ENCODE peak calls at places on chromosome 19, in four cellular contexts. Z, R, O and H are unnamed samples.

GRCh38 chr19:21593934-21594844 is 88.8 kb downstream of the ZNF429 start:
- DNase-seq in R (no peak), O (no peak), Z (no peak), H (no peak)

GRCh38 chr19:51796195-51796679 is 1.3 kb downstream of the FPR3 start:
- DNase-seq in O (no peak), R (no peak), Z (no peak), H (no peak)

GRCh38 chr19:48203227-48203793 is 32.8 kb downstream of the ZSWIM9 start:
- DNase-seq in R (no peak), Z (no peak), O (no peak), H (no peak)

GRCh38 chr19:35755550-35756371 is 1.1 kb downstream of the HSPB6 start:
- DNase-seq in Z (no peak), O (no peak), R (peak; percentile 80), H (peak; percentile 95)

GRCh38 chr19:45591004-45591637 is 6.5 kb upstream of the OPA3 start:
- DNase-seq in Z (peak; percentile 81), O (no peak), R (peak; percentile 59), H (no peak)

GRCh38 chr19:22327321-22327720 is 41.1 kb downstream of the ZNF729 start:
- DNase-seq in R (no peak), Z (no peak), O (no peak), H (peak; percentile 90)

GRCh38 chr19:39347332-39348227 is 5.4 kb downstream of the SAMD4B start:
- DNase-seq in O (no peak), Z (no peak), R (no peak), H (no peak)

GRCh38 chr19:56393119-56394012 is at the start of gene ZNF582:
- DNase-seq in O (peak; percentile 65), R (peak; percentile 91), Z (peak; percentile 90), H (peak; percentile 97)

GRCh38 chr19:58548859-58549663 is 5.2 kb downstream of the TRIM28 start:
- DNase-seq in O (no peak), R (no peak), Z (no peak), H (no peak)

GRCh38 chr19:51794865-51795490 is at the start of gene FPR3:
- DNase-seq in O (no peak), R (no peak), Z (no peak), H (no peak)

GRCh38 chr19:50835103-50835784 is 1.9 kb upstream of the KLK15 start:
- DNase-seq in Z (no peak), O (no peak), R (no peak), H (no peak)

GRCh38 chr19:5536337-5536894 is 31.3 kb downstream of the TINCR start:
- DNase-seq in O (no peak), R (no peak), Z (peak; percentile 91), H (no peak)

GRCh38 chr19:33564836-33565338 is 43.3 kb upstream of the PEPD start:
- DNase-seq in O (no peak), R (no peak), Z (no peak), H (no peak)

GRCh38 chr19:4675346-4675745 is 5.2 kb upstream of the MYDGF start:
- DNase-seq in O (no peak), Z (no peak), R (no peak), H (no peak)

GRCh38 chr19:52992109-52993004 is 21.4 kb upstream of the ERVV-1 start:
- DNase-seq in Z (peak; percentile 57), O (no peak), R (no peak), H (no peak)

GRCh38 chr19:13505164-13505695 is 1.0 kb downstream of the CACNA1A start:
- DNase-seq in R (no peak), O (no peak), Z (peak; percentile 60), H (no peak)

GRCh38 chr19:13507053-13507611 is 853 bp upstream of the CACNA1A start:
- DNase-seq in O (no peak), Z (peak; percentile 59), R (no peak), H (no peak)

GRCh38 chr19:13506550-13506878 is 235 bp upstream of the CACNA1A start:
- DNase-seq in R (no peak), Z (peak; percentile 54), O (no peak), H (no peak)

GRCh38 chr19:13503570-13504235 is 2.6 kb downstream of the CACNA1A start:
- DNase-seq in Z (no peak), R (no peak), O (no peak), H (no peak)

GRCh38 chr19:13505761-13506549 is at the start of gene CACNA1A:
- DNase-seq in Z (peak; percentile 80), O (no peak), R (no peak), H (no peak)
- TF ChIP-seq POLR2AphosphoS5 in Z (no peak), O (no peak), R (no peak), H (no peak)

GRCh38 chr19:8899356-8899755 is 67.2 kb downstream of the MBD3L1 start:
- DNase-seq in Z (no peak), O (no peak), R (no peak), H (no peak)
- H3K9me3 ChIP-seq in Z (peaks cover 93% of the 10 kb centered on the region), O (no peaks in the 10 kb centered on the region), R (no peaks in the 10 kb centered on the region), H (no peaks in the 10 kb centered on the region)

GRCh38 chr19:7200739-7201138 is 93.5 kb downstream of the INSR start:
- DNase-seq in O (no peak), Z (no peak), R (no peak), H (no peak)

GRCh38 chr19:7197760-7198696 is 96.2 kb downstream of the INSR start:
- DNase-seq in Z (peak; percentile 89), R (peak; percentile 86), O (peak; percentile 81), H (peak; percentile 97)

GRCh38 chr19:7197169-7197759 is 97.0 kb downstream of the INSR start:
- DNase-seq in O (peak; percentile 68), Z (peak; percentile 80), R (peak; percentile 89), H (peak; percentile 98)

GRCh38 chr19:7202888-7203287 is 91.3 kb downstream of the INSR start:
- DNase-seq in O (no peak), Z (no peak), R (no peak), H (no peak)

GRCh38 chr19:7199613-7200533 is 94.3 kb downstream of the INSR start:
- DNase-seq in R (no peak), O (no peak), Z (no peak), H (no peak)
- TF ChIP-seq POLR2AphosphoS5 in R (no peak), O (no peak), Z (no peak), H (no peak)

GRCh38 chr19:9671654-9672053 is 3.2 kb downstream of the ZNF562 start:
- DNase-seq in Z (no peak), O (peak; percentile 3), R (no peak), H (no peak)

GRCh38 chr19:9668544-9668943 is 6.4 kb downstream of the ZNF562 start:
- DNase-seq in R (no peak), O (no peak), Z (no peak), H (no peak)

GRCh38 chr19:9672893-9673292 is 2.0 kb downstream of the ZNF562 start:
- DNase-seq in O (no peak), R (no peak), Z (no peak), H (no peak)

DNA sequence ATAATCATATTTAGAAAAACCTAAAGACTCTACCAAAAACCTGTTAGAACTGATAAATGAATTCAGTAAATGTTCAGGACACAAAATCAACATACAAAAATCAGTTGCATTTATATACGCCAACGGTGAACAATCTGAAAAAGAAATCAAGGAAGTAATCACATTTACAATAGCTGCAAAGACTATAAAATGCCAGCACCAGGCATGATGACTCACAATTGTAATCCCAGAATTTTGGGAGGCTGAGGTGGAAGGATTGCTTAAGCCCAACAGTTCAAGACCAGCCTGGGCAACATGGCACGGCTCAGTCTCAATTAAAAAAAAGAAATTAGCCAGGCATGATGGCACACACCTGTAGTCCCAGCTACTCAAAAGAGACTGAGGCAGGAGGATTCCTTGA is 7.0 kb downstream of the ZNF562 start:
- DNase-seq in R (no peak), O (no peak), Z (no peak), H (no peak)
- H3K9me3 ChIP-seq in R (peaks cover 70% of the 10 kb centered on the region), O (peaks cover 20% of the 10 kb centered on the region), Z (peaks cover 20% of the 10 kb centered on the region), H (peaks cover 3% of the 10 kb centered on the region)

GRCh38 chr19:17996826-17997316 is 11.1 kb upstream of the ARRDC2 start:
- DNase-seq in R (peak; percentile 89), Z (peak; percentile 99), O (no peak), H (peak; percentile 96)
- TF ChIP-seq POLR2AphosphoS5 in R (no peak), Z (no peak), O (no peak), H (peak; percentile 67)